ENCODE peak calls at places on chromosomes 12 and 14, in ten cellular contexts. D, R, B, H, P, S, N, Y, M and W are unnamed samples.

GRCh38 chr12:42216737-42217136 is 21.3 kb downstream of the YAF2 start:
- DNase-seq in R (no peak), N (no peak), M (no peak), H (no peak), Y (no peak), S (no peak), D (no peak), B (no peak), P (no peak), W (no peak)

GRCh38 chr12:66676241-66676640 is 2.6 kb downstream of the GRIP1 start:
- DNase-seq in M (no peak), H (no peak), P (no peak), D (no peak), R (no peak), S (no peak), Y (no peak), N (no peak), B (no peak), W (no peak)

GRCh38 chr12:27179399-27180214 is 64.5 kb upstream of the STK38L start:
- DNase-seq in Y (no peak), S (peak; percentile 76), P (peak; percentile 29), N (no peak), R (no peak), B (peak; percentile 87), D (no peak), M (peak; percentile 99), H (no peak), W (peak; percentile 97)

GRCh38 chr14:92560106-92560865 is 46.7 kb downstream of the RIN3 start:
- DNase-seq in Y (no peak), B (no peak), M (no peak), S (no peak), N (no peak), H (no peak), R (no peak), P (no peak), D (no peak), W (no peak)

GRCh38 chr12:69097619-69098368 is 141.6 kb upstream of the CPSF6 start:
- DNase-seq in M (peak; percentile 72), Y (no peak), H (no peak), N (no peak), D (no peak), S (no peak), R (no peak), P (no peak), B (peak; percentile 70), W (no peak)

GRCh38 chr12:25557830-25558436 is 4.8 kb upstream of the LMNTD1 start:
- DNase-seq in P (peak; percentile 35), B (peak; percentile 85), R (no peak), N (peak; percentile 63), Y (no peak), D (no peak), H (no peak), M (peak; percentile 75), S (no peak), W (peak; percentile 6)

GRCh38 chr14:69716483-69717187 is 50.3 kb upstream of the SRSF5 start:
- DNase-seq in M (peak; percentile 99), D (no peak), N (no peak), B (peak; percentile 80), R (no peak), P (no peak), S (peak; percentile 86), Y (no peak), H (no peak), W (peak; percentile 84)

GRCh38 chr12:51972849-51973273 is 21.4 kb downstream of the ACVR1B start:
- DNase-seq in S (no peak), B (peak; percentile 53), R (peak; percentile 68), Y (no peak), P (no peak), N (no peak), H (peak; percentile 32), D (peak; percentile 36), M (peak; percentile 86), W (no peak)

GRCh38 chr12:115155665-115156645 is 472.0 kb upstream of the TBX3 start:
- DNase-seq in B (peak; percentile 38), H (no peak), Y (no peak), N (no peak), P (no peak), M (peak; percentile 97), D (no peak), R (no peak), S (peak; percentile 59), W (peak; percentile 72)

GRCh38 chr12:113959096-113959495 is 7.0 kb downstream of the RBM19 start:
- DNase-seq in S (no peak), Y (no peak), P (no peak), R (no peak), D (no peak), B (no peak), N (no peak), M (no peak), H (no peak), W (no peak)

GRCh38 chr14:77301103-77301502 is 19.6 kb downstream of the POMT2 start:
- DNase-seq in Y (peak; percentile 57), S (peak; percentile 63), N (peak; percentile 97), R (peak; percentile 57), D (peak; percentile 83), P (peak; percentile 68), M (peak; percentile 93), B (peak; percentile 74), H (peak; percentile 56), W (peak; percentile 52)

GRCh38 chr14:59777006-59777579 is 93.5 kb downstream of the RTN1 start:
- DNase-seq in Y (no peak), N (no peak), R (no peak), S (no peak), B (no peak), H (no peak), D (no peak), P (no peak), M (no peak), W (no peak)

GRCh38 chr14:45204241-45204640 is 48.8 kb downstream of the MIS18BP1 start:
- DNase-seq in M (no peak), N (no peak), R (no peak), Y (no peak), H (no peak), B (no peak), S (no peak), P (no peak), D (no peak), W (no peak)

GRCh38 chr12:122203301-122203967 is at the start of gene B3GNT4:
- DNase-seq in N (peak; percentile 93), H (peak; percentile 62), D (peak; percentile 56), B (peak; percentile 76), P (peak; percentile 65), M (peak; percentile 41), Y (peak; percentile 70), S (no peak), R (peak; percentile 61), W (no peak)

GRCh38 chr12:1614360-1614759 is 14.7 kb upstream of the WNT5B start:
- DNase-seq in P (no peak), H (no peak), S (no peak), R (no peak), N (no peak), B (no peak), D (no peak), Y (no peak), M (no peak), W (no peak)

GRCh38 chr12:1613860-1614259 is 15.2 kb upstream of the WNT5B start:
- DNase-seq in M (no peak), Y (no peak), S (no peak), N (peak; percentile 64), P (no peak), R (no peak), D (no peak), B (no peak), H (no peak), W (no peak)

GRCh38 chr12:1610072-1610643 is 15.8 kb upstream of the FBXL14 start:
- DNase-seq in Y (no peak), S (no peak), R (no peak), H (no peak), M (no peak), D (no peak), N (no peak), B (no peak), P (no peak), W (no peak)

GRCh38 chr12:1611775-1612174 is 17.3 kb upstream of the WNT5B start:
- DNase-seq in D (no peak), H (no peak), Y (no peak), S (peak; percentile 76), M (peak; percentile 90), R (no peak), N (no peak), B (peak; percentile 93), P (no peak), W (peak; percentile 86)

GRCh38 chr12:1612196-1612595 is 16.8 kb upstream of the WNT5B start:
- DNase-seq in P (no peak), B (peak; percentile 60), N (no peak), H (no peak), Y (no peak), D (no peak), R (no peak), S (no peak), M (no peak), W (no peak)
- H3K4me3 ChIP-seq in P (no peak overlapping the region), B (peak overlapping the region; percentile 48), N (no peak overlapping the region), H (no peak overlapping the region), Y (no peak overlapping the region), D (no peak overlapping the region), R (no peak overlapping the region), S (peak overlapping the region; percentile 37), M (peak overlapping the region; percentile 27), W (no peak overlapping the region)

DNA sequence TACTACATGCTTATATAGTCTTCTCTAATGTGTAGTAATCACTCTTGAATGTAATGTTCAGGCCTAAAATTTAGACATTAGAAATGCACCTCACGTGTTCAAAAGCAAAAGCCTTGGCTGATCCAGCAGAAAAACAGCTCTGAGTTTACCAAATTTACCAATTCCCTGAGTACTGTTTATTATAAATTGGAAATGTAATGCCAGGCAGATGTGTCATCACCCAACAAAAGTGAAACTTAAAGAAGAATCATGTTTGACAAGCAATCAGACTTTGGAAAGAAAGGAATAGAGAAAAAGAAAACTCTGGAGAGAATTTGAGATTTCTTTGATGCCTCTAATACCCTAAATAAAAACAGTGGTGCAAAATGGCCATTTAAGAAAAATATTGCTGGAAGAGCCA is 26.5 kb upstream of the STRAP start:
- DNase-seq in N (no peak), Y (no peak), R (no peak), H (no peak), P (no peak), B (peak; percentile 61), M (peak; percentile 71), S (no peak), D (no peak), W (peak; percentile 34)
- H3K4me3 ChIP-seq in N (no peak overlapping the region), Y (no peak overlapping the region), R (no peak overlapping the region), H (no peak overlapping the region), P (no peak overlapping the region), B (peak overlapping the region; percentile 51), M (no peak overlapping the region), S (no peak overlapping the region), D (no peak overlapping the region), W (no peak overlapping the region)

GRCh38 chr12:55682087-55682796 is 25.5 kb downstream of the ITGA7 start:
- DNase-seq in B (no peak), H (no peak), S (no peak), R (no peak), M (no peak), N (no peak), Y (no peak), D (no peak), P (no peak), W (no peak)
- H3K4me3 ChIP-seq in B (peak overlapping the region; percentile 57), H (peak overlapping the region; percentile 14), S (no peak overlapping the region), R (no peak overlapping the region), M (no peak overlapping the region), N (peak overlapping the region; percentile 70), Y (peak overlapping the region; percentile 35), D (peak overlapping the region; percentile 58), P (no peak overlapping the region), W (peak overlapping the region; percentile 9)

DNA sequence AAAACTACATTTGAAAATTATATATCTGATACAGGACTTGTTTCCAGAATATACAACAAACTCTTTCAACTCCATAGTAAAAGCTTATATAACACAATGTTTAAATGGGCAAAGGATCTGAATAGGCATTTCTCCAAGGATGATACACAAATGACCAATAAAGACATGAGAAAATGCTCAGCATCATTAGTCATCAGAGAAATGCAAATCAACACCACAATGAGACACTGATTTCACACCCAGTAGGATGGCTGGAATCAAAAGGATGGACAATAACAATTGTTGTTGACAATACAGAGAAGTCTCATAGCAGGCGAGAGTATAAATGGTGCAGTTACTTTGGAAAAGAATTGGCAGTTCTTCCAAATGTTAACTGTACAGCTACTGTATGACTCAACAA is 394.9 kb downstream of the BCL11B start:
- DNase-seq in B (no peak), R (no peak), S (no peak), H (no peak), P (no peak), M (no peak), Y (no peak), N (no peak), D (no peak), W (no peak)
- H3K4me3 ChIP-seq in B (no peak overlapping the region), R (no peak overlapping the region), S (no peak overlapping the region), H (no peak overlapping the region), P (no peak overlapping the region), M (no peak overlapping the region), Y (no peak overlapping the region), N (no peak overlapping the region), D (no peak overlapping the region), W (no peak overlapping the region)